ENCODE peak calls at places on chromosome 6, in eight cellular contexts. H, D, Q, Y, E, R, B and V are unnamed samples.

GRCh38 chr6:129183681-129184216 is 300.8 kb downstream of the LAMA2 start:
- DNase-seq in D (no peak), R (no peak), H (peak), E (no peak), Q (no peak), Y (no peak), B (no peak), V (no peak)

GRCh38 chr6:160462551-160463109 is 114.5 kb downstream of the SLC22A3 start:
- DNase-seq in H (peak), Q (peak), B (peak), E (no peak), D (no peak), R (no peak), Y (no peak), V (no peak)

GRCh38 chr6:33620584-33621395 is at the start of gene ITPR3:
- DNase-seq in Q (peak), H (no peak), R (peak), D (peak), E (peak), B (peak), Y (no peak), V (peak)

GRCh38 chr6:129659167-129659566 is 50.8 kb downstream of the ARHGAP18 start:
- DNase-seq in E (no peak), H (no peak), Q (no peak), D (no peak), R (no peak), B (no peak), Y (no peak), V (no peak)

GRCh38 chr6:29995346-29995777 is 53.0 kb downstream of the HLA-A start:
- DNase-seq in E (no peak), H (no peak), D (no peak), Q (no peak), R (no peak), B (peak), Y (no peak), V (no peak)

GRCh38 chr6:37127961-37128862 is 41.7 kb upstream of the PIM1 start:
- DNase-seq in Q (peak), B (peak), D (no peak), H (peak), Y (no peak), R (peak), E (no peak), V (no peak)

GRCh38 chr6:139126255-139126654 is 8.6 kb upstream of the HECA start:
- DNase-seq in H (peak), B (peak), D (no peak), Y (no peak), R (peak), E (no peak), Q (peak), V (no peak)

GRCh38 chr6:136761227-136761922 is 30.9 kb downstream of the MAP3K5 start:
- DNase-seq in H (no peak), Q (no peak), Y (no peak), B (peak), R (no peak), D (peak), E (peak), V (no peak)

GRCh38 chr6:45997875-45998506 is 17.7 kb downstream of the CLIC5 start:
- DNase-seq in D (no peak), E (no peak), H (no peak), Y (no peak), Q (peak), R (no peak), B (no peak), V (peak)

GRCh38 chr6:89640804-89641203 is 2.3 kb upstream of the LYRM2 start:
- DNase-seq in Q (no peak), E (no peak), H (peak), D (no peak), R (no peak), B (peak), Y (no peak), V (no peak)

GRCh38 chr6:8023638-8024037 is 40.6 kb downstream of the BLOC1S5 start:
- DNase-seq in B (no peak), D (no peak), H (no peak), Q (no peak), R (no peak), E (no peak), Y (no peak), V (no peak)

GRCh38 chr6:154297711-154298110 is 58.9 kb downstream of the IPCEF1 start:
- DNase-seq in B (no peak), D (no peak), Y (no peak), E (no peak), R (peak), H (no peak), Q (no peak), V (no peak)

GRCh38 chr6:140320081-140320798 is 945.8 kb upstream of the CITED2 start:
- DNase-seq in H (no peak), Y (no peak), D (no peak), R (no peak), Q (peak), B (no peak), E (no peak), V (no peak)

GRCh38 chr6:5968817-5969726 is 37.7 kb downstream of the NRN1 start:
- DNase-seq in B (peak), R (peak), Y (no peak), Q (peak), H (peak), D (peak), E (no peak), V (peak)

GRCh38 chr6:79421001-79421411 is 116.2 kb downstream of the LCA5 start:
- DNase-seq in R (no peak), D (no peak), Y (no peak), B (no peak), Q (no peak), H (peak), E (no peak), V (no peak)

GRCh38 chr6:140082867-140083297 is 708.4 kb upstream of the CITED2 start:
- DNase-seq in Y (no peak), Q (no peak), H (peak), R (peak), D (no peak), E (peak), B (no peak), V (no peak)

GRCh38 chr6:5517781-5518180 is 256.5 kb downstream of the FARS2 start:
- DNase-seq in R (no peak), D (no peak), E (no peak), B (no peak), Q (no peak), H (no peak), Y (no peak), V (no peak)

GRCh38 chr6:10720229-10720959 is 2.5 kb upstream of the TMEM14C start:
- DNase-seq in R (peak), Y (no peak), Q (peak), H (no peak), E (peak), D (peak), B (no peak), V (peak)

GRCh38 chr6:125854355-125854754 is 63.6 kb downstream of the NCOA7 start:
- DNase-seq in D (no peak), H (no peak), B (no peak), Y (no peak), Q (no peak), R (no peak), E (no peak), V (no peak)

GRCh38 chr6:346389-347030 is 45.0 kb upstream of the IRF4 start:
- DNase-seq in Y (no peak), E (no peak), R (peak), B (no peak), D (no peak), H (peak), Q (no peak), V (no peak)

GRCh38 chr6:15358579-15359327 is 112.9 kb downstream of the JARID2 start:
- DNase-seq in B (no peak), R (no peak), H (peak), E (no peak), D (no peak), Q (no peak), Y (no peak), V (no peak)

GRCh38 chr6:139430897-139431601 is 56.6 kb upstream of the CITED2 start:
- DNase-seq in R (no peak), H (no peak), B (no peak), Q (no peak), Y (no peak), D (no peak), E (no peak), V (no peak)

GRCh38 chr6:160141001-160141726 is 19.5 kb downstream of the SLC22A1 start:
- DNase-seq in Y (no peak), E (no peak), Q (no peak), B (peak), R (peak), H (peak), D (no peak), V (no peak)

GRCh38 chr6:33343953-33344611 is 26.5 kb upstream of the ZBTB22 start:
- DNase-seq in H (no peak), Q (no peak), Y (no peak), D (no peak), R (no peak), B (no peak), E (no peak), V (no peak)

GRCh38 chr6:36039113-36039512 is 11.5 kb downstream of the MAPK14 start:
- DNase-seq in D (no peak), H (no peak), Q (no peak), R (no peak), B (no peak), E (no peak), Y (no peak), V (no peak)

GRCh38 chr6:138346302-138347195 is 31.2 kb upstream of the SMIM28 start:
- DNase-seq in E (no peak), B (no peak), D (no peak), R (no peak), Q (no peak), H (no peak), Y (no peak), V (no peak)

GRCh38 chr6:129133770-129134192 is 250.8 kb downstream of the LAMA2 start:
- DNase-seq in E (peak), Q (peak), Y (no peak), B (peak), R (no peak), D (no peak), H (peak), V (no peak)

GRCh38 chr6:100382031-100382430 is 82.7 kb downstream of the SIM1 start:
- DNase-seq in R (no peak), Q (no peak), Y (no peak), H (no peak), B (no peak), E (no peak), D (no peak), V (no peak)

GRCh38 chr6:157034433-157035230 is 257.5 kb downstream of the ARID1B start:
- DNase-seq in H (no peak), E (no peak), Q (peak), R (no peak), B (no peak), D (no peak), Y (no peak), V (no peak)

GRCh38 chr6:135522975-135523692 is 25.6 kb upstream of the AHI1 start:
- DNase-seq in Y (no peak), R (no peak), B (peak), Q (no peak), D (no peak), H (peak), E (no peak), V (no peak)

GRCh38 chr6:54191460-54191859 is 80.2 kb downstream of the MLIP start:
- DNase-seq in H (peak), D (no peak), Y (no peak), B (peak), E (no peak), Q (no peak), R (no peak), V (no peak)

GRCh38 chr6:122788208-122788607 is 850 bp upstream of the SMPDL3A start:
- DNase-seq in Y (no peak), D (no peak), R (no peak), B (no peak), E (no peak), Q (no peak), H (no peak), V (no peak)
- H3K27ac ChIP-seq in Y (peak), D (no peak), R (peak), B (no peak), E (peak), Q (no peak), H (no peak), V (no peak)

DNA sequence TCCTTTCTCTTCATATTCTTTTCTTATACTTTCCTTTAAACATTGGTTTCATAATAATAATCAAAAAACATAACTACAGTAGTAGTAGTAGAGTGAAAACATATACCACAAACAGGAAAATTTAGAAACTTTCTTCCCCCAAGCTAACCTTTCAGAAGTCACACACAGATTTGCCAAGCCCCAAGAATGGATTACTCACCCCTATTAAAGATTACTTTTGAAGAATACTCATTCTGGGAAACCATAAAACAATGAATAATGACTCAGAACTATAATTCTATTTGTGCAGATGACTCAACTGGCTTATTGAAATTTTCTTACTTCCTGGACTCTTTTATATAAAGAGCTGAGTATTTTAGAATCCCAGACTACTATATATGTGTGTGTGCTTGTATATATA is 119.4 kb upstream of the GJE1 start:
- DNase-seq in Y (no peak), E (no peak), D (no peak), Q (peak), H (peak), B (peak), R (no peak), V (no peak)
- H3K27ac ChIP-seq in Y (no peak), E (no peak), D (no peak), Q (peak), H (peak), B (peak), R (no peak), V (no peak)

GRCh38 chr6:132817554-132818403 is 3.4 kb downstream of the RPS12 start:
- DNase-seq in Y (no peak), H (no peak), R (no peak), B (no peak), E (no peak), Q (no peak), D (no peak), V (no peak)
- H3K27ac ChIP-seq in Y (no peak), H (no peak), R (no peak), B (no peak), E (no peak), Q (no peak), D (no peak), V (no peak)

GRCh38 chr6:147508073-147508870 is at the start of gene SAMD5:
- DNase-seq in B (peak), D (peak), E (peak), Y (no peak), R (peak), H (peak), Q (peak), V (peak)

GRCh38 chr6:147509900-147510299 is 1.4 kb downstream of the SAMD5 start:
- DNase-seq in Q (no peak), Y (no peak), H (no peak), E (no peak), B (no peak), D (no peak), R (no peak), V (no peak)

GRCh38 chr6:147506704-147507114 is 1.8 kb upstream of the SAMD5 start:
- DNase-seq in Q (peak), Y (peak), R (peak), E (peak), B (peak), D (peak), H (peak), V (peak)

GRCh38 chr6:147508871-147509608 is 550 bp downstream of the SAMD5 start:
- DNase-seq in R (no peak), D (peak), Y (no peak), H (no peak), E (peak), Q (peak), B (peak), V (no peak)

DNA sequence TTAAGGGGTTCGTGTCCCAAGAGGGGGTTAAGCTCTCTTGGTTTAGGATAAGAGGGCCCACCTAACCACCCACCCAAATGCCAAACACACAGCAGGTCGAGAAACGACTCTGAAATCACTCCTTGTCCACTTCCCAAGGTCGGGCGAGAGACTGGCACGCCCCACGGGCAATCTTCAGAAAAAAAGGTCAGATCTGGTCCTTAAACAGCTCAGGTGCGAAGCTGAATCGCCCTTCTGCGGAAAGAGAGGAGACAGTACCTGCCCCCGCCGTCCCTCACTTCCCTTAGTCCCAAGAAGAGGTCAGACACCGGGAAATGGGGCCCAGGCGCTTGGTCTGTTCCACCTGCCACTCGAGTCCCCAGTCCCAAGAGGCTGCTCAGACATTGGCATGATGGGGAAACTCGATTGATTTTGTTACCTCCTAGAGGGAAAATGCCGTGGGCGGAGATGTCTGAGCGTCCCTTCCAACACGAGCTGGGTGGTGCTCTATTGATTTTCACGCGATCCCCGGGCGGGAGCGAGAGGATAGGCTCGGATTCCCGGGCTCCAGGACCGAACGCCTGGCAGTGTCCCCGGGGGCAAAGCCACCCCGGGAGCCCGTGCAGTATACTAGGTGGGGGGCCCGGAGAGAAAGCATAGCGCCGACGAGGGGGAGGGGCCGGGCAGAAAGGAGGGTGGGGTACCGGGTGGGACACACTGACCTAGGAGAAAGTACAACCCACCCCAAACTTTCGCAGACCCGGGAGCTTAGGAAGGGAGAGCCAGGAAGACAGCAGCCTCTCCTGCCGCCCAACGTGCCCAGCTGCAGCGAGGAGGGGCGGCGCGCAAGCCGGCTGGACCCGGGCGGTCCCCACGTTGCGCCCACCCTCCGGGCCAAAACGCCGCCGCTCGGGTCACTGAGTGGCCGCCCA is 1.1 kb upstream of the SAMD5 start:
- DNase-seq in D (peak), R (no peak), H (peak), Q (peak), E (peak), B (peak), Y (no peak), V (no peak)
- H3K27ac ChIP-seq in D (no peak), R (no peak), H (no peak), Q (peak), E (peak), B (no peak), Y (peak), V (no peak)

GRCh38 chr6:25051083-25051482 is 115.3 kb upstream of the RIPOR2 start:
- DNase-seq in E (no peak), B (no peak), H (no peak), D (no peak), Y (no peak), Q (no peak), R (no peak), V (no peak)
- H3K27ac ChIP-seq in E (peak), B (no peak), H (no peak), D (no peak), Y (no peak), Q (no peak), R (no peak), V (no peak)